ENCODE peak calls at places on chromosomes 12 and 14, in five cellular contexts. One of them, this sample, is unnamed.

GRCh38 chr12:68356060-68356748 is 24.0 kb upstream of the MDM1 start:
- DNase-seq in lower lobe of right lung: no peak
- DNase-seq in CD8-positive, alpha-beta T cell: no peak
- DNase-seq in fibroblast of lung: no peak
- DNase-seq in psoas muscle: no peak
- DNase-seq in this sample: no peak

GRCh38 chr14:105167303-105168092 is 1.1 kb downstream of the JAG2 start:
- DNase-seq in fibroblast of lung: no peak
- DNase-seq in lower lobe of right lung: peak; percentile 66
- DNase-seq in psoas muscle: peak; percentile 72
- DNase-seq in CD8-positive, alpha-beta T cell: no peak
- DNase-seq in this sample: peak; percentile 37

GRCh38 chr14:59337151-59337611 is 128.0 kb downstream of the GPR135 start:
- DNase-seq in fibroblast of lung: peak; percentile 70
- DNase-seq in CD8-positive, alpha-beta T cell: no peak
- DNase-seq in psoas muscle: peak; percentile 79
- DNase-seq in lower lobe of right lung: peak; percentile 62
- DNase-seq in this sample: no peak

GRCh38 chr12:26727482-26728204 is 105.4 kb downstream of the ITPR2 start:
- DNase-seq in fibroblast of lung: no peak
- DNase-seq in CD8-positive, alpha-beta T cell: no peak
- DNase-seq in lower lobe of right lung: no peak
- DNase-seq in psoas muscle: no peak
- DNase-seq in this sample: no peak

GRCh38 chr12:54983536-54984102 is 943 bp downstream of the TESPA1 start:
- DNase-seq in fibroblast of lung: no peak
- DNase-seq in lower lobe of right lung: no peak
- DNase-seq in CD8-positive, alpha-beta T cell: peak; percentile 36
- DNase-seq in psoas muscle: no peak
- DNase-seq in this sample: no peak

GRCh38 chr14:44966601-44967336 is 4.8 kb downstream of the TOGARAM1 start:
- DNase-seq in CD8-positive, alpha-beta T cell: no peak
- DNase-seq in fibroblast of lung: peak; percentile 16
- DNase-seq in lower lobe of right lung: no peak
- DNase-seq in psoas muscle: no peak
- DNase-seq in this sample: no peak

GRCh38 chr12:109093022-109093918 is at the start of gene ALKBH2:
- DNase-seq in lower lobe of right lung: peak; percentile 97
- DNase-seq in fibroblast of lung: peak; percentile 84
- DNase-seq in psoas muscle: peak; percentile 97
- DNase-seq in CD8-positive, alpha-beta T cell: peak; percentile 97
- DNase-seq in this sample: peak; percentile 93

GRCh38 chr12:71128191-71128590 is 29.6 kb downstream of the TSPAN8 start:
- DNase-seq in psoas muscle: no peak
- DNase-seq in CD8-positive, alpha-beta T cell: no peak
- DNase-seq in fibroblast of lung: peak; percentile 25
- DNase-seq in lower lobe of right lung: no peak
- DNase-seq in this sample: no peak

GRCh38 chr12:118061876-118062791 is 1.2 kb upstream of the WSB2 start:
- DNase-seq in psoas muscle: peak; percentile 53
- DNase-seq in CD8-positive, alpha-beta T cell: no peak
- DNase-seq in fibroblast of lung: peak; percentile 70
- DNase-seq in lower lobe of right lung: peak; percentile 52
- DNase-seq in this sample: peak; percentile 38

GRCh38 chr14:77868552-77869300 is 68.8 kb downstream of the ADCK1 start:
- DNase-seq in psoas muscle: peak; percentile 11
- DNase-seq in fibroblast of lung: no peak
- DNase-seq in lower lobe of right lung: no peak
- DNase-seq in CD8-positive, alpha-beta T cell: no peak
- DNase-seq in this sample: no peak

GRCh38 chr12:88947486-88948043 is 367.3 kb upstream of the KITLG start:
- DNase-seq in CD8-positive, alpha-beta T cell: no peak
- DNase-seq in lower lobe of right lung: no peak
- DNase-seq in psoas muscle: no peak
- DNase-seq in fibroblast of lung: no peak
- DNase-seq in this sample: no peak

GRCh38 chr14:104429291-104429861 is 150.2 kb upstream of the C14orf180 start:
- DNase-seq in psoas muscle: no peak
- DNase-seq in lower lobe of right lung: peak; percentile 31
- DNase-seq in fibroblast of lung: no peak
- DNase-seq in CD8-positive, alpha-beta T cell: no peak
- DNase-seq in this sample: no peak

GRCh38 chr12:95623554-95624170 is 72.4 kb upstream of the USP44 start:
- DNase-seq in fibroblast of lung: peak; percentile 82
- DNase-seq in psoas muscle: peak; percentile 66
- DNase-seq in lower lobe of right lung: peak; percentile 83
- DNase-seq in CD8-positive, alpha-beta T cell: no peak
- DNase-seq in this sample: peak; percentile 9

GRCh38 chr14:82740547-82740946 is 1206.9 kb upstream of the SEL1L start:
- DNase-seq in CD8-positive, alpha-beta T cell: no peak
- DNase-seq in lower lobe of right lung: no peak
- DNase-seq in psoas muscle: no peak
- DNase-seq in fibroblast of lung: no peak
- DNase-seq in this sample: no peak

GRCh38 chr14:24377660-24378059 is 9.7 kb downstream of the NFATC4 start:
- DNase-seq in lower lobe of right lung: no peak
- DNase-seq in fibroblast of lung: no peak
- DNase-seq in CD8-positive, alpha-beta T cell: no peak
- DNase-seq in psoas muscle: no peak
- DNase-seq in this sample: no peak

GRCh38 chr14:33357225-33358010 is 418.7 kb downstream of the NPAS3 start:
- DNase-seq in fibroblast of lung: no peak
- DNase-seq in CD8-positive, alpha-beta T cell: no peak
- DNase-seq in psoas muscle: no peak
- DNase-seq in lower lobe of right lung: no peak
- DNase-seq in this sample: no peak

GRCh38 chr12:95718001-95718400 is 72.6 kb downstream of the NTN4 start:
- DNase-seq in CD8-positive, alpha-beta T cell: no peak
- DNase-seq in lower lobe of right lung: no peak
- DNase-seq in fibroblast of lung: no peak
- DNase-seq in psoas muscle: no peak
- DNase-seq in this sample: no peak

GRCh38 chr12:106380954-106381353 is 23.4 kb downstream of the POLR3B start:
- DNase-seq in psoas muscle: no peak
- DNase-seq in fibroblast of lung: peak; percentile 34
- DNase-seq in lower lobe of right lung: no peak
- DNase-seq in CD8-positive, alpha-beta T cell: no peak
- DNase-seq in this sample: no peak

GRCh38 chr12:87266305-87266704 is 762.9 kb downstream of the C12orf50 start:
- DNase-seq in fibroblast of lung: no peak
- DNase-seq in psoas muscle: no peak
- DNase-seq in lower lobe of right lung: no peak
- DNase-seq in CD8-positive, alpha-beta T cell: no peak
- DNase-seq in this sample: no peak

GRCh38 chr12:14741942-14742341 is 45.5 kb upstream of the GUCY2C start:
- DNase-seq in CD8-positive, alpha-beta T cell: no peak
- DNase-seq in lower lobe of right lung: no peak
- DNase-seq in fibroblast of lung: no peak
- DNase-seq in psoas muscle: no peak
- DNase-seq in this sample: no peak

GRCh38 chr14:67963960-67964359 is 144.4 kb downstream of the RAD51B start:
- DNase-seq in CD8-positive, alpha-beta T cell: no peak
- DNase-seq in fibroblast of lung: no peak
- DNase-seq in psoas muscle: no peak
- DNase-seq in lower lobe of right lung: no peak
- DNase-seq in this sample: no peak

GRCh38 chr14:67962215-67962644 is 142.7 kb downstream of the RAD51B start:
- DNase-seq in psoas muscle: no peak
- DNase-seq in fibroblast of lung: no peak
- DNase-seq in CD8-positive, alpha-beta T cell: no peak
- DNase-seq in lower lobe of right lung: no peak
- DNase-seq in this sample: peak; percentile 63

GRCh38 chr14:67963545-67963944 is 144.0 kb downstream of the RAD51B start:
- DNase-seq in lower lobe of right lung: no peak
- DNase-seq in psoas muscle: no peak
- DNase-seq in CD8-positive, alpha-beta T cell: no peak
- DNase-seq in fibroblast of lung: no peak
- DNase-seq in this sample: no peak

GRCh38 chr14:67965684-67966083 is 146.1 kb downstream of the RAD51B start:
- DNase-seq in lower lobe of right lung: no peak
- DNase-seq in CD8-positive, alpha-beta T cell: no peak
- DNase-seq in psoas muscle: no peak
- DNase-seq in fibroblast of lung: no peak
- DNase-seq in this sample: no peak

DNA sequence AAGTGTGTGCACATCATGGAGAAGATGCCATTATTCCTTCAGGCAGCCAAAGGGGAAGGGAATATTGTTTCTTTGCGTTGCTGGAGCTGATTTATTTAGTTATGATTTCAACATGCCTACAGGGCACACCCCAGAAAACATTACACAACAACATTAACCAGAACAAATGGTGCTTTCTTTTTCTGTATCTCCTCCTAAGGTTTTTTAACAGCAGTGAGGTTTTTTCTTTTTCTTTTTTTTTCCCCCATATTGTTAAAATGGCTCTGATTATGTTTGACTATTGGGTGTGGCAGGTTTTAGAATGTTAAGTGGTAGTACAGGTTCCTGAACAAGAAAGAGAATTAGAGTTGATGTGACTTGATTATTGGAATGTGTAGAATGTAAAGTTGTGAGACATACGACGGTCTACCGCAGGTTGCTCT is 144.8 kb downstream of the RAD51B start:
- DNase-seq in psoas muscle: no peak
- DNase-seq in lower lobe of right lung: no peak
- DNase-seq in fibroblast of lung: no peak
- DNase-seq in CD8-positive, alpha-beta T cell: no peak
- DNase-seq in this sample: no peak
- H3K4me3 ChIP-seq in psoas muscle: no peak overlapping the region
- H3K4me3 ChIP-seq in lower lobe of right lung: no peak overlapping the region
- H3K4me3 ChIP-seq in fibroblast of lung: no peak overlapping the region
- H3K4me3 ChIP-seq in CD8-positive, alpha-beta T cell: no peak overlapping the region
- H3K4me3 ChIP-seq in this sample: no peak overlapping the region

GRCh38 chr12:105234197-105234596 is 1.8 kb downstream of the APPL2 start:
- DNase-seq in CD8-positive, alpha-beta T cell: no peak
- DNase-seq in lower lobe of right lung: no peak
- DNase-seq in fibroblast of lung: no peak
- DNase-seq in psoas muscle: no peak
- DNase-seq in this sample: no peak

GRCh38 chr12:105231396-105231795 is 4.6 kb downstream of the APPL2 start:
- DNase-seq in psoas muscle: no peak
- DNase-seq in fibroblast of lung: no peak
- DNase-seq in lower lobe of right lung: no peak
- DNase-seq in CD8-positive, alpha-beta T cell: no peak
- DNase-seq in this sample: no peak

GRCh38 chr12:105235299-105235746 is 651 bp downstream of the APPL2 start:
- DNase-seq in CD8-positive, alpha-beta T cell: no peak
- DNase-seq in fibroblast of lung: peak; percentile 37
- DNase-seq in psoas muscle: no peak
- DNase-seq in lower lobe of right lung: no peak
- DNase-seq in this sample: no peak

GRCh38 chr12:105235747-105236476 is at the start of gene APPL2:
- DNase-seq in fibroblast of lung: peak; percentile 87
- DNase-seq in CD8-positive, alpha-beta T cell: peak; percentile 82
- DNase-seq in lower lobe of right lung: peak; percentile 95
- DNase-seq in psoas muscle: peak; percentile 97
- DNase-seq in this sample: peak; percentile 86

DNA sequence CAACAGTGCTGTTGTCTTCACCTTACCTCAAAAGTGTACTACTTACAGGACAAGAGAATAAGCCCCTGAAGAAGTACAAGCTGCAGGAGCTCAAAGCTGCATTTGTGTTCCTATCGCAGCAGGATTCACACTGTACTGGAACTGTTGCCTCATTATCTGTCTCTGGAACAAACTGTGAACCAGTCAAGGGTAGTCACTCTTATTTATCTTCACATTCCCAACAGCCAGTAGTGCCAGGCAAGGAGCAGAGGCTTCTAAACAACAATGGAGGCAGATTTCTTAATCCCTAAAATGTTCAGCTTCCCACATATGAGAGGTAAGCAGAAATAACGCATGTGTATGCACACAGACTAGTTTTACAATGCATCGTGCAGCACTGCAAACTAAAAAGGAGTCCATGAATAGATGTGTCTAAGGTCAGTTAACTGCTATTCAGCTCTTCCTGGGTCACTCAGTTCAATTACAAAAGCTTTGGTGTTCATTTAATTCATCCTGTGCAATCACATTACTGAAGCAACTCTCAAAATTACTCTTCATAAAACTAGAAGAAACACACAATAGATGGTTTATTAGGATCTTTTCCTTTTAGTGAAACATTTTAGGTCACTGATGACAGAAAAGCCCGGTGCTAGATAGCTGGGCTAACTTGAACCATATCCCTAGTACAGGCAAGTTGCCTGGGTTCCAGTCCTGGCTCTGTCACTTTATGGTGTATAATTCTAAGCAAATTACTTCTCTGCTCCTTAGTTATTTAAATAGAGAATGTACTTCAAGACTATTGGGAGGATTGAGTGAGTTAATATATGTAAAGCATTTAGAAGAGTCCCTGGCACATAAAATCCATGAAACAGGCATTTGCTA is 2.7 kb downstream of the APPL2 start:
- DNase-seq in psoas muscle: no peak
- DNase-seq in lower lobe of right lung: no peak
- DNase-seq in CD8-positive, alpha-beta T cell: no peak
- DNase-seq in fibroblast of lung: no peak
- DNase-seq in this sample: no peak
- H3K4me3 ChIP-seq in psoas muscle: peak overlapping the region; percentile 97
- H3K4me3 ChIP-seq in lower lobe of right lung: peak overlapping the region; percentile 86
- H3K4me3 ChIP-seq in CD8-positive, alpha-beta T cell: no peak overlapping the region
- H3K4me3 ChIP-seq in fibroblast of lung: no peak overlapping the region
- H3K4me3 ChIP-seq in this sample: no peak overlapping the region

GRCh38 chr14:22002860-22003284 is 329.3 kb upstream of the OR4E1 start:
- DNase-seq in CD8-positive, alpha-beta T cell: peak; percentile 72
- DNase-seq in psoas muscle: peak; percentile 62
- DNase-seq in lower lobe of right lung: peak; percentile 47
- DNase-seq in fibroblast of lung: no peak
- DNase-seq in this sample: no peak
- H3K4me3 ChIP-seq in CD8-positive, alpha-beta T cell: peak overlapping the region; percentile 17
- H3K4me3 ChIP-seq in psoas muscle: no peak overlapping the region
- H3K4me3 ChIP-seq in lower lobe of right lung: no peak overlapping the region
- H3K4me3 ChIP-seq in fibroblast of lung: no peak overlapping the region
- H3K4me3 ChIP-seq in this sample: no peak overlapping the region

DNA sequence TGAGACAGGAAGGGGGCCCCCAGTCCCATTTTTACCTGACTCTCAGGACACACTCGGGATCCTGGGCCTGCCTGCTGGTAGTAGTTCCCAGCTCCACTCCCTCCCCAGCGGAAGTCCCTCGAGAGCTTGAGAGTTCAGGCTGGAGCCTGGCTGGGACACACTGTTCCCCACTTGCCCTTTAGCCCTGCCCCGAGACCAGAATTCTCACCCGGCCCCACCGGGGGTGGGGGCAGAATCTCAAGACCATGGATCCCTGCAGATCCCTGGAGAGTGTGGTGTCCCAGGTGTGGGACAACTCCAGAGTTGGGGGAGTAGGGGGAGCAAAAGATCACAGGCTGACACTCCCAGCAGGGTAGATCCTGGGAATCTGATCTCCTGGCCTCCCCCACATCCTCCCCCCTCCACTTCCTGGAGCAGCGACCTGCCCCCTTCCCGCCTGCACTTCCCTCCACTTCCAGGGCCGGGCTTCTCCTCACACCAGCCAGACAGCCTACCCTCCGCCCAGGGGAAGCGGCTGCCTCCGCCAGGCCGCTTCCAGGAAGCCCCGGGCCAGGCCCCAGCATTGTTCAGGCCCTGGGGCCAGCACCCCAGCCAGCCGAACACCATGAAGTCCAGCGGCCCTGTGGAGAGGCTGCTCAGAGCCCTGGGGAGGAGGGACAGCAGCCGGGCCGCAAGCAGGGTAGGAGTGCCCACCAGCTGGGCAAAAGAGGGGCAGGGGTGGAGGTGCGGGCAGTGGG is at the start of gene TNS2:
- DNase-seq in psoas muscle: peak; percentile 95
- DNase-seq in fibroblast of lung: peak; percentile 57
- DNase-seq in lower lobe of right lung: peak; percentile 88
- DNase-seq in CD8-positive, alpha-beta T cell: no peak
- DNase-seq in this sample: no peak
- H3K4me3 ChIP-seq in psoas muscle: peak within 1 kb of the TSS; percentile 86
- H3K4me3 ChIP-seq in fibroblast of lung: peak within 1 kb of the TSS; percentile 85
- H3K4me3 ChIP-seq in lower lobe of right lung: peak within 1 kb of the TSS; percentile 83
- H3K4me3 ChIP-seq in CD8-positive, alpha-beta T cell: no peak within 1 kb of the TSS
- H3K4me3 ChIP-seq in this sample: no peak within 1 kb of the TSS

This sample was measured in GM06990.